ENCODE peak calls at places on chromosome 13, in nine cellular contexts. E is breast epithelium, B is A673, K is foreskin fibroblast, H is cardiac muscle cell, G is tibial artery, P is IMR-90, F is AG04450, L is lower leg skin. S is an unnamed sample.
A peak's percentile ranks its signal among the peaks of the same experiment; 100 is the strongest.

GRCh38 chr13:111027481-111028439 is 87.3 kb upstream of the ARHGEF7 start:
- DNase-seq in E (no peak), L (no peak), P (peak; percentile 50), H (no peak), K (peak; percentile 13), B (no peak), F (no peak), G (no peak), S (no peak)

GRCh38 chr13:78410164-78410563 is 193.2 kb downstream of the POU4F1 start:
- DNase-seq in H (no peak), E (no peak), L (no peak), G (no peak), F (no peak), P (no peak), K (no peak), B (peak; percentile 22), S (no peak)

GRCh38 chr13:43830481-43830873 is 43.7 kb upstream of the ENOX1 start:
- DNase-seq in E (no peak), B (no peak), F (peak; percentile 45), G (no peak), P (peak; percentile 79), L (no peak), H (no peak), K (peak; percentile 44), S (peak; percentile 94)

GRCh38 chr13:48993150-48993549 is 17.4 kb downstream of the FNDC3A start:
- DNase-seq in B (no peak), P (no peak), E (no peak), G (no peak), L (no peak), K (no peak), H (no peak), F (no peak), S (no peak)

GRCh38 chr13:35365885-35366284 is 110.6 kb downstream of the MAB21L1 start:
- DNase-seq in K (no peak), H (no peak), E (no peak), G (no peak), P (no peak), B (no peak), L (no peak), F (no peak), S (no peak)

GRCh38 chr13:21481359-21481758 is 22.3 kb upstream of the ZDHHC20 start:
- DNase-seq in P (no peak), G (no peak), H (no peak), B (no peak), E (no peak), L (no peak), F (no peak), K (no peak), S (no peak)

GRCh38 chr13:97328222-97328790 is 105.7 kb upstream of the RAP2A start:
- DNase-seq in H (peak; percentile 69), L (no peak), P (peak; percentile 86), K (peak; percentile 55), G (no peak), E (peak; percentile 30), F (peak; percentile 58), B (no peak), S (peak; percentile 79)

GRCh38 chr13:43041368-43041921 is 18.1 kb downstream of the DNAJC15 start:
- DNase-seq in E (no peak), K (no peak), P (peak; percentile 24), F (no peak), L (no peak), B (no peak), G (no peak), H (no peak), S (no peak)

GRCh38 chr13:35978607-35979316 is 152.4 kb downstream of the DCLK1 start:
- DNase-seq in P (peak; percentile 69), L (peak; percentile 62), H (peak; percentile 55), G (peak; percentile 49), K (peak; percentile 41), B (peak; percentile 79), E (no peak), F (no peak), S (peak; percentile 89)

GRCh38 chr13:24116103-24116502 is 44.4 kb upstream of the SPATA13 start:
- DNase-seq in K (no peak), B (no peak), G (no peak), L (no peak), H (no peak), P (no peak), F (no peak), E (no peak), S (no peak)

GRCh38 chr13:74975122-74975521 is 506.8 kb downstream of the TBC1D4 start:
- DNase-seq in K (no peak), L (no peak), G (no peak), F (no peak), H (no peak), E (no peak), B (no peak), P (no peak), S (no peak)

GRCh38 chr13:74977498-74977897 is 504.5 kb downstream of the TBC1D4 start:
- DNase-seq in B (no peak), K (peak; percentile 31), E (no peak), F (no peak), G (no peak), P (no peak), H (no peak), L (no peak), S (no peak)

GRCh38 chr13:74969419-74969818 is 512.5 kb downstream of the TBC1D4 start:
- DNase-seq in P (no peak), K (no peak), B (no peak), F (no peak), E (no peak), L (no peak), G (no peak), H (no peak), S (no peak)

GRCh38 chr13:74978596-74978995 is 503.4 kb downstream of the TBC1D4 start:
- DNase-seq in L (no peak), F (no peak), E (no peak), B (no peak), H (no peak), K (no peak), G (no peak), P (no peak), S (no peak)

DNA sequence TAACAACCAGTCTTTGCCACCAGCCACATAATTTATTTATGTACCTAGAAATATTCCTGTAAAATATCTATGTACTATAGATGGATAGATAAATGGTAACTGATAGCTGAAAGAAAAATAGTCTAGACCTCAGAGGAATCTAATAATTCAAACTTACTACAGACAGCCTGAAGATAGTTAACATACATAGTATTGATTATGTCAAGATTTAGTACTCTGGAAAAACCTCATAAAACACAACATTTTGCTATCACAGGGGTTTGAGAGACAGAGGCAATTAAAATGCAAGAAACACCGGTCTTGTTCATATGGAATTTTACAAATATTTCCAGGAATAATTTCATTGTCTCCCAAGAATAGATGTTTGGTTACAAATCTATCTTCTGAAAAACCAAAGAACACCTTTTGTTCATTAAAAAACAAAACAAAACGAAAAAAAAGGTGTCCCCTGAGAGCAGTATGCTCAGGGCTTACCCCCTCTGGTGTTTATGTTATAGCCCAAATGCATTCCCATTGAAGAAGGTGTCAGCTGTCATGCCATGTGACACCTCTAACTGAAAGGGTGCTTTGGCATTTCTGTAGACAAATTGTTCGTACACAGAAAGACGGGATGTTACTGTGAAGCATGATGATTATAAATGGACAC is 507.6 kb downstream of the TBC1D4 start:
- DNase-seq in E (no peak), L (no peak), P (no peak), K (no peak), H (no peak), G (no peak), B (no peak), F (no peak), S (no peak)
- H3K4me3 ChIP-seq in E (no peak overlapping the region), L (no peak overlapping the region), P (no peak overlapping the region), K (no peak overlapping the region), H (no peak overlapping the region), G (no peak overlapping the region), B (no peak overlapping the region), F (no peak overlapping the region), S (no peak overlapping the region)

GRCh38 chr13:74202129-74202528 is 67.9 kb upstream of the KLF12 start:
- DNase-seq in H (no peak), G (no peak), K (no peak), L (no peak), E (no peak), F (no peak), P (no peak), B (no peak), S (no peak)
- TF ChIP-seq CTCF in H (no peak), G (no peak), K (no peak), L (no peak), E (no peak), F (no peak), P (no peak), B (no peak), S (no peak)

GRCh38 chr13:30423891-30424290 is 1.6 kb downstream of the UBE2L5 start:
- DNase-seq in E (no peak), F (no peak), B (no peak), K (no peak), G (no peak), L (no peak), P (no peak), H (no peak), S (no peak)
- H3K4me3 ChIP-seq in E (no peak overlapping the region), F (no peak overlapping the region), B (no peak overlapping the region), K (no peak overlapping the region), G (no peak overlapping the region), L (no peak overlapping the region), P (no peak overlapping the region), H (no peak overlapping the region), S (no peak overlapping the region)

GRCh38 chr13:101915755-101916107 is 463.3 kb downstream of the ITGBL1 start:
- DNase-seq in B (no peak), P (no peak), G (no peak), H (no peak), F (no peak), L (no peak), E (no peak), K (no peak), S (no peak)

GRCh38 chr13:101917475-101917810 is 465.0 kb downstream of the ITGBL1 start:
- DNase-seq in K (no peak), H (no peak), L (no peak), B (peak; percentile 34), E (no peak), F (no peak), G (no peak), P (no peak), S (no peak)

GRCh38 chr13:101916758-101917474 is 464.4 kb downstream of the ITGBL1 start:
- DNase-seq in F (no peak), K (no peak), G (no peak), E (no peak), L (no peak), P (no peak), H (peak; percentile 16), B (no peak), S (no peak)

GRCh38 chr13:101915333-101915732 is 462.9 kb downstream of the ITGBL1 start:
- DNase-seq in B (no peak), K (no peak), H (no peak), P (no peak), L (no peak), F (no peak), E (no peak), G (no peak), S (no peak)

DNA sequence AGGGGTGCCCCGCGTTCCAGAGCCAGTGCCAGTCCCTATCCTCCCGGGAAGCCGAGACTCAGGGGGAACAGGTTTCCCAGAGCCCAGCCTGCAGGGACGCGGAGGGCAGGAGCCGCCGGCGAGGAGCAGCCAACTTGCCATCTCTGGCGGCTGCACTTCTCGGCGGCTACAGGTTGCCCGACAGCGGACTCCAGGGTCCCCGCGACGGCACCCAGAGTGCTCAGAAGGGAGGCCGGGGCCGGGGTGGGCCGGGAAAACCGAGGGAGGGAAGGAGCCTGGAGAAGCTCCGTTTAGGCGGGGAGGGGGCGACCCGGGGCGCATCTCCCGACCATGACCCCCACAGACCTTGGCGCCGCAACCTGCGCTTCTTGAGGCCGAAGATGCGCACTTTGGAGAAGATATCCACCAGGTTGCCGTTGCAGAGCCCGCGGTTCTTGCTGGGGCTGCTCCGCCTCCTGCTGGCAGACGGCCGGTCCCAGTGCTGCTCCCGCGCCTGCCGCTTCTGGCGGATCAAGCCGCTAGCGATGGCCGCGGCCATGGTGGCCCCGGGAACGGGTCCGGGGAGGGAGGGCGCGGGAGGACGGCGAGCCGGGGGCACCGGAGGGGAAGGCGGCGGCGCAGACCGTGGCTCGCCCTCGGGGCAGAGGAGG is 463.8 kb downstream of the ITGBL1 start:
- DNase-seq in F (no peak), H (peak; percentile 63), G (no peak), B (peak; percentile 61), P (no peak), E (no peak), K (peak; percentile 21), L (no peak), S (peak; percentile 2)
- TF ChIP-seq CTCF in F (peak; percentile 8), H (peak; percentile 6), G (no peak), B (peak; percentile 60), P (no peak), E (no peak), K (no peak), L (no peak), S (no peak)

S was measured in fibroblast of pulmonary artery.